ENCODE peak calls at places on chromosomes 13 and 19, in eight cellular contexts. K is A172; C is hepatic stellate cell; W is nucleus accumbens; J is activated CD4-positive, alpha-beta memory T cell treated with anti-CD3 and anti-CD28 coated beads, Interleukin-2, amount 10 ng/mL, durations not matched to agents 7 days and 5 days; L is RWPE1; A is IMR-90; U is activated naive CD8-positive, alpha-beta T cell treated with anti-CD3 and anti-CD28 coated beads for 36 hours. X is an unnamed sample.

GRCh38 chr13:67549331-67549730 is 319.2 kb upstream of the PCDH9 start:
- DNase-seq in C (no peak), A (peak; percentile 91), U (no peak), L (no peak), W (no peak), J (no peak), K (peak; percentile 91), X (no peak)

GRCh38 chr13:95355491-95355890 is 54.2 kb upstream of the ABCC4 start:
- DNase-seq in A (peak; percentile 78), K (peak; percentile 45), J (no peak), L (no peak), U (no peak), W (no peak), C (no peak), X (no peak)

GRCh38 chr19:5803441-5803751 is 1.5 kb upstream of the NRTN start:
- DNase-seq in J (no peak), L (no peak), A (no peak), W (no peak), U (no peak), C (no peak), K (no peak), X (no peak)

GRCh38 chr13:42762917-42763316 is 18.5 kb upstream of the FAM216B start:
- DNase-seq in C (no peak), W (no peak), L (peak; percentile 55), A (peak; percentile 98), U (no peak), J (no peak), K (peak; percentile 72), X (no peak)

GRCh38 chr13:20129076-20129475 is 31.8 kb downstream of the GJA3 start:
- DNase-seq in A (no peak), J (no peak), L (no peak), C (no peak), K (no peak), W (no peak), U (no peak), X (no peak)

GRCh38 chr19:17081672-17082630 is 6.4 kb downstream of the MYO9B start:
- DNase-seq in J (no peak), A (no peak), L (no peak), W (peak; percentile 13), K (no peak), C (peak; percentile 42), U (no peak), X (no peak)

GRCh38 chr13:95793018-95793555 is 116.1 kb downstream of the DNAJC3 start:
- DNase-seq in A (no peak), K (no peak), J (no peak), W (no peak), C (no peak), U (no peak), L (peak; percentile 12), X (no peak)

GRCh38 chr13:66534561-66534960 is 695.6 kb downstream of the PCDH9 start:
- DNase-seq in J (no peak), C (no peak), U (no peak), A (peak; percentile 80), L (no peak), W (no peak), K (no peak), X (no peak)

GRCh38 chr13:76813874-76814273 is 72.3 kb downstream of the KCTD12 start:
- DNase-seq in J (no peak), K (no peak), U (no peak), A (no peak), W (no peak), C (no peak), L (no peak), X (no peak)

GRCh38 chr13:99575376-99575775 is 74.1 kb downstream of the TM9SF2 start:
- DNase-seq in L (no peak), C (no peak), A (no peak), K (no peak), U (no peak), J (no peak), W (no peak), X (peak; percentile 68)

GRCh38 chr19:41233748-41234240 is 14.8 kb downstream of the AXL start:
- DNase-seq in W (no peak), U (no peak), K (no peak), J (no peak), C (no peak), A (no peak), L (no peak), X (no peak)

GRCh38 chr13:100102042-100102441 is 13.1 kb downstream of the PCCA start:
- DNase-seq in W (no peak), L (no peak), U (no peak), C (no peak), J (no peak), A (no peak), K (no peak), X (no peak)

GRCh38 chr19:11964858-11965645 is at the start of gene ZNF763:
- DNase-seq in L (peak; percentile 83), C (peak; percentile 90), W (peak; percentile 88), U (peak; percentile 87), K (no peak), J (peak; percentile 91), A (peak; percentile 75), X (peak; percentile 98)

GRCh38 chr19:35346193-35347052 is 1.3 kb upstream of the FFAR1 start:
- DNase-seq in C (no peak), A (no peak), U (peak; percentile 78), W (no peak), L (no peak), J (peak; percentile 62), K (no peak), X (peak; percentile 46)

GRCh38 chr13:105346141-105346766 is 1189.2 kb downstream of the EFNB2 start:
- DNase-seq in K (peak; percentile 77), J (no peak), U (no peak), C (peak; percentile 24), L (peak; percentile 60), A (peak; percentile 90), W (no peak), X (no peak)

GRCh38 chr13:112113851-112114250 is 46.9 kb downstream of the SOX1 start:
- DNase-seq in U (no peak), A (no peak), K (no peak), W (no peak), C (no peak), L (no peak), J (no peak), X (peak; percentile 28)

GRCh38 chr13:113942591-113943103 is 31.2 kb downstream of the C13orf46 start:
- DNase-seq in U (no peak), A (no peak), J (no peak), W (no peak), L (no peak), C (no peak), K (no peak), X (no peak)

GRCh38 chr13:85406269-85406975 is 392.8 kb downstream of the SLITRK6 start:
- DNase-seq in W (peak; percentile 25), J (no peak), K (no peak), U (no peak), A (no peak), C (no peak), L (no peak), X (no peak)

GRCh38 chr19:17553256-17553655 is 2.2 kb upstream of the COLGALT1 start:
- DNase-seq in U (no peak), L (peak; percentile 41), J (no peak), K (peak; percentile 76), W (no peak), A (peak; percentile 95), C (peak; percentile 69), X (no peak)

GRCh38 chr19:7326105-7326877 is 22.4 kb upstream of the ARHGEF18 start:
- DNase-seq in W (no peak), C (no peak), U (peak; percentile 22), K (peak; percentile 13), L (no peak), A (no peak), J (peak; percentile 44), X (peak; percentile 93)

GRCh38 chr13:26971990-26972888 is 199.4 kb downstream of the USP12 start:
- DNase-seq in L (peak; percentile 28), J (peak; percentile 33), C (no peak), U (peak; percentile 19), A (peak; percentile 20), K (no peak), W (no peak), X (peak; percentile 90)

GRCh38 chr13:78192721-78193120 is 274.1 kb upstream of the EDNRB start:
- DNase-seq in L (no peak), U (no peak), A (peak; percentile 79), K (no peak), C (peak; percentile 17), W (no peak), J (no peak), X (no peak)

GRCh38 chr13:74047925-74048324 is 86.3 kb downstream of the KLF12 start:
- DNase-seq in L (peak; percentile 45), C (no peak), A (no peak), W (no peak), U (no peak), K (peak; percentile 29), J (no peak), X (no peak)

GRCh38 chr13:61884830-61885229 is 469.2 kb upstream of the PCDH20 start:
- DNase-seq in J (no peak), A (no peak), L (no peak), K (no peak), U (no peak), C (no peak), W (no peak), X (no peak)

GRCh38 chr19:33085570-33086128 is 4.7 kb downstream of the GPATCH1 start:
- DNase-seq in A (no peak), J (no peak), W (no peak), L (no peak), U (no peak), C (no peak), K (no peak), X (no peak)

GRCh38 chr13:41139296-41139966 is 6.8 kb upstream of the KBTBD6 start:
- DNase-seq in K (peak; percentile 15), U (no peak), L (no peak), A (peak; percentile 66), C (no peak), J (no peak), W (no peak), X (no peak)

GRCh38 chr13:109593230-109593629 is 193.2 kb downstream of the IRS2 start:
- DNase-seq in C (no peak), L (no peak), A (no peak), J (no peak), W (no peak), U (no peak), K (no peak), X (no peak)

GRCh38 chr19:42316223-42317211 is 3.4 kb downstream of the TMEM145 start:
- DNase-seq in U (no peak), K (peak; percentile 20), W (no peak), L (no peak), C (peak; percentile 50), A (peak; percentile 21), J (no peak), X (no peak)

GRCh38 chr19:29967623-29968022 is 25.6 kb downstream of the URI1 start:
- DNase-seq in J (no peak), U (no peak), C (no peak), L (no peak), A (peak; percentile 37), W (no peak), K (no peak), X (no peak)

X was measured in endodermal cell.